ENCODE peak calls at places on chromosomes 6 and 20, in six cellular contexts. One of them, this sample, is unnamed.

GRCh38 chr6:41684311-41685182 is 46.3 kb downstream of the MDFI start:
- DNase-seq in NCI-H1417: no peak
- DNase-seq in amygdala: no peak
- DNase-seq in AG04450: no peak
- DNase-seq in activated CD8-positive, alpha-beta memory T cell treated with anti-CD3 and anti-CD28 coated beads, Interleukin-2, amount 50 U/mL, for 4 hours: no peak
- DNase-seq in BJ: no peak
- DNase-seq in this sample: no peak

GRCh38 chr6:133243723-133244122 is 2.6 kb downstream of the EYA4 start:
- DNase-seq in NCI-H1417: no peak
- DNase-seq in amygdala: no peak
- DNase-seq in AG04450: no peak
- DNase-seq in activated CD8-positive, alpha-beta memory T cell treated with anti-CD3 and anti-CD28 coated beads, Interleukin-2, amount 50 U/mL, for 4 hours: no peak
- DNase-seq in BJ: no peak
- DNase-seq in this sample: no peak

GRCh38 chr6:30480536-30481156 is 8.7 kb upstream of the HLA-E start:
- DNase-seq in NCI-H1417: no peak
- DNase-seq in amygdala: no peak
- DNase-seq in AG04450: no peak
- DNase-seq in activated CD8-positive, alpha-beta memory T cell treated with anti-CD3 and anti-CD28 coated beads, Interleukin-2, amount 50 U/mL, for 4 hours: peak
- DNase-seq in BJ: no peak
- DNase-seq in this sample: no peak

GRCh38 chr20:20668639-20669038 is 43.8 kb downstream of the RALGAPA2 start:
- DNase-seq in NCI-H1417: no peak
- DNase-seq in amygdala: no peak
- DNase-seq in AG04450: no peak
- DNase-seq in activated CD8-positive, alpha-beta memory T cell treated with anti-CD3 and anti-CD28 coated beads, Interleukin-2, amount 50 U/mL, for 4 hours: no peak
- DNase-seq in BJ: no peak
- DNase-seq in this sample: no peak

GRCh38 chr6:70738028-70738427 is 70.3 kb downstream of the SMAP1 start:
- DNase-seq in NCI-H1417: no peak
- DNase-seq in amygdala: no peak
- DNase-seq in AG04450: no peak
- DNase-seq in activated CD8-positive, alpha-beta memory T cell treated with anti-CD3 and anti-CD28 coated beads, Interleukin-2, amount 50 U/mL, for 4 hours: no peak
- DNase-seq in BJ: peak
- DNase-seq in this sample: no peak

GRCh38 chr6:137894779-137895385 is 27.8 kb downstream of the TNFAIP3 start:
- DNase-seq in NCI-H1417: no peak
- DNase-seq in amygdala: no peak
- DNase-seq in AG04450: no peak
- DNase-seq in activated CD8-positive, alpha-beta memory T cell treated with anti-CD3 and anti-CD28 coated beads, Interleukin-2, amount 50 U/mL, for 4 hours: no peak
- DNase-seq in BJ: no peak
- DNase-seq in this sample: no peak

GRCh38 chr6:117467876-117468275 is 14.6 kb upstream of the DCBLD1 start:
- DNase-seq in NCI-H1417: no peak
- DNase-seq in amygdala: no peak
- DNase-seq in AG04450: no peak
- DNase-seq in activated CD8-positive, alpha-beta memory T cell treated with anti-CD3 and anti-CD28 coated beads, Interleukin-2, amount 50 U/mL, for 4 hours: no peak
- DNase-seq in BJ: no peak
- DNase-seq in this sample: no peak

GRCh38 chr20:35562541-35563110 is 20.7 kb downstream of the ERGIC3 start:
- DNase-seq in NCI-H1417: no peak
- DNase-seq in amygdala: no peak
- DNase-seq in AG04450: no peak
- DNase-seq in activated CD8-positive, alpha-beta memory T cell treated with anti-CD3 and anti-CD28 coated beads, Interleukin-2, amount 50 U/mL, for 4 hours: no peak
- DNase-seq in BJ: no peak
- DNase-seq in this sample: no peak

GRCh38 chr6:88246654-88247053 is 80.5 kb upstream of the CNR1 start:
- DNase-seq in NCI-H1417: no peak
- DNase-seq in amygdala: no peak
- DNase-seq in AG04450: no peak
- DNase-seq in activated CD8-positive, alpha-beta memory T cell treated with anti-CD3 and anti-CD28 coated beads, Interleukin-2, amount 50 U/mL, for 4 hours: no peak
- DNase-seq in BJ: no peak
- DNase-seq in this sample: no peak

GRCh38 chr6:21986703-21987102 is 310.1 kb downstream of the PRL start:
- DNase-seq in NCI-H1417: no peak
- DNase-seq in amygdala: no peak
- DNase-seq in AG04450: no peak
- DNase-seq in activated CD8-positive, alpha-beta memory T cell treated with anti-CD3 and anti-CD28 coated beads, Interleukin-2, amount 50 U/mL, for 4 hours: no peak
- DNase-seq in BJ: no peak
- DNase-seq in this sample: no peak

GRCh38 chr6:12182676-12183075 is 107.5 kb upstream of the EDN1 start:
- DNase-seq in NCI-H1417: no peak
- DNase-seq in amygdala: no peak
- DNase-seq in AG04450: no peak
- DNase-seq in activated CD8-positive, alpha-beta memory T cell treated with anti-CD3 and anti-CD28 coated beads, Interleukin-2, amount 50 U/mL, for 4 hours: no peak
- DNase-seq in BJ: no peak
- DNase-seq in this sample: no peak

GRCh38 chr20:33693741-33694645 is 7.8 kb upstream of the E2F1 start:
- DNase-seq in NCI-H1417: peak
- DNase-seq in amygdala: peak
- DNase-seq in AG04450: no peak
- DNase-seq in activated CD8-positive, alpha-beta memory T cell treated with anti-CD3 and anti-CD28 coated beads, Interleukin-2, amount 50 U/mL, for 4 hours: no peak
- DNase-seq in BJ: no peak
- DNase-seq in this sample: no peak